ENCODE peak calls at places on chromosomes 6 and 20, in six cellular contexts. F is cardiac muscle cell, Z is mesendoderm, W is fibroblast of lung, M is tibial nerve, T is mammary epithelial cell. Y is an unnamed sample.

GRCh38 chr6:21312118-21312517 is 281.4 kb upstream of the SOX4 start:
- DNase-seq in Z (no peak), T (no peak), F (no peak), W (no peak), M (no peak), Y (no peak)

GRCh38 chr6:155227076-155227475 is 36.7 kb upstream of the CLDN20 start:
- DNase-seq in Z (peak; percentile 53), F (no peak), T (no peak), W (peak; percentile 53), M (no peak), Y (no peak)

GRCh38 chr20:46215913-46216707 is 92.2 kb downstream of the CDH22 start:
- DNase-seq in W (peak; percentile 59), T (no peak), M (no peak), F (peak; percentile 46), Z (peak; percentile 99), Y (no peak)

GRCh38 chr20:61814244-61814643 is 251.4 kb downstream of the TAF4 start:
- DNase-seq in M (no peak), W (no peak), T (no peak), F (no peak), Z (no peak), Y (no peak)

GRCh38 chr6:49142422-49143151 is 320.5 kb downstream of the MMUT start:
- DNase-seq in Z (peak; percentile 23), W (no peak), M (no peak), T (no peak), F (no peak), Y (no peak)

GRCh38 chr6:107746461-107747030 is 77.6 kb downstream of the SCML4 start:
- DNase-seq in F (no peak), T (no peak), M (no peak), Z (no peak), W (no peak), Y (no peak)

GRCh38 chr6:86276056-86276455 is 633.4 kb upstream of the SYNCRIP start:
- DNase-seq in T (no peak), M (no peak), F (no peak), W (no peak), Z (no peak), Y (no peak)

GRCh38 chr6:24253360-24253759 is 104.5 kb downstream of the DCDC2 start:
- DNase-seq in W (no peak), M (no peak), F (no peak), Z (no peak), T (no peak), Y (no peak)

GRCh38 chr20:4183361-4183760 is 168.0 kb upstream of the RNF24 start:
- DNase-seq in F (no peak), W (no peak), M (no peak), T (no peak), Z (no peak), Y (no peak)

GRCh38 chr6:18405477-18406293 is 18.5 kb downstream of the RNF144B start:
- DNase-seq in M (no peak), F (no peak), Z (peak; percentile 58), W (peak; percentile 97), T (peak; percentile 91), Y (no peak)

DNA sequence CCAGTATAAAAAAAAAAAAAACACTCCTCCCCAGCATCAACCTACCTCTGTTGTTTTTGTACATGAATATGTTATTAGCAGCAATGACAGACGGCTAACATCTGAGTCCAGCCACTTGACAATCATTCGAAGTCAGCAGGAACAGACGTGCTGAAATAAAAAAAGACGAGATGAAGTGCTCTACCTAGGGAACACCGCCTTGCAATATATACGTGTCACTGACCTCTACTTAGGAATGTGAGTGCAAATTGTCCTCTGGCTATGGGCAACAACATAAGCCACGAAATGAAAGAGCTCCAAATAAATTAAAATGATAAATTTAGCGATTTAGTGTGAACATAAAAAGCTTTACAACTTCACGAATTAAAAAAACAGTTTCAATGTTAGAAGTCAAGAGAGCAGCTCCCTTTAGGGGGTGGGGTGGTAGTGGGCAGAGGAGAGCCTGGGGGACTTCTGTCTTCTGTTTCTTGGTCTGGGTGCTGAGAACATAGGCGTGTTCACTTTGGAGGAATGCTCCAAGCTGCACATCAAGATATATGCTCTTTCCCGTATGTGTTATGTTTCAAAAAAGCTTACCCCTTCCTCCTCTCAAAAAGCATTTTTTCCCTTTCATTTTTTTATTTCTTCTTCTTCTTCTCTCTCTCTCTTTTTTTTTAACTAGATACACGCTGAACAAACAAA is 23.3 kb downstream of the EDN1 start:
- DNase-seq in F (peak; percentile 28), Z (no peak), W (no peak), T (no peak), M (no peak), Y (no peak)
- H3K4me3 ChIP-seq in F (no peak overlapping the region), Z (no peak overlapping the region), W (no peak overlapping the region), T (no peak overlapping the region), M (no peak overlapping the region), Y (no peak overlapping the region)

GRCh38 chr6:41713161-41713649 is 22.2 kb downstream of the TFEB start:
- DNase-seq in M (no peak), F (no peak), T (peak; percentile 96), W (peak; percentile 63), Z (no peak), Y (no peak)
- H3K4me1 ChIP-seq in M (no peaks in the 10 kb centered on the region), F (peaks cover 47% of the 10 kb centered on the region), T (peaks cover 51% of the 10 kb centered on the region), W (peaks cover 2% of the 10 kb centered on the region), Z (no peaks in the 10 kb centered on the region), Y (peaks cover 4% of the 10 kb centered on the region)

GRCh38 chr6:43770417-43771209 is 602 bp downstream of the VEGFA start:
- DNase-seq in F (peak; percentile 68), W (peak; percentile 61), T (peak; percentile 48), M (peak; percentile 31), Z (peak; percentile 75), Y (no peak)

GRCh38 chr6:43769526-43770416 is at the start of gene VEGFA:
- DNase-seq in M (peak; percentile 89), W (peak; percentile 83), F (peak; percentile 92), Z (peak; percentile 90), T (peak; percentile 84), Y (peak; percentile 89)

GRCh38 chr6:43768506-43768860 is 1.5 kb upstream of the VEGFA start:
- DNase-seq in M (no peak), F (no peak), Z (no peak), T (no peak), W (no peak), Y (no peak)

GRCh38 chr6:43767553-43768505 is 2.2 kb upstream of the VEGFA start:
- DNase-seq in T (no peak), Z (no peak), F (no peak), M (no peak), W (no peak), Y (no peak)

DNA sequence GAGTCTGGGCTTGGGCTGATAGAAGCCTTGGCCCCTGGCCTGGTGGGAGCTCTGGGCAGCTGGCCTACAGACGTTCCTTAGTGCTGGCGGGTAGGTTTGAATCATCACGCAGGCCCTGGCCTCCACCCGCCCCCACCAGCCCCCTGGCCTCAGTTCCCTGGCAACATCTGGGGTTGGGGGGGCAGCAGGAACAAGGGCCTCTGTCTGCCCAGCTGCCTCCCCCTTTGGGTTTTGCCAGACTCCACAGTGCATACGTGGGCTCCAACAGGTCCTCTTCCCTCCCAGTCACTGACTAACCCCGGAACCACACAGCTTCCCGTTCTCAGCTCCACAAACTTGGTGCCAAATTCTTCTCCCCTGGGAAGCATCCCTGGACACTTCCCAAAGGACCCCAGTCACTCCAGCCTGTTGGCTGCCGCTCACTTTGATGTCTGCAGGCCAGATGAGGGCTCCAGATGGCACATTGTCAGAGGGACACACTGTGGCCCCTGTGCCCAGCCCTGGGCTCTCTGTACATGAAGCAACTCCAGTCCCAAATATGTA is 957 bp upstream of the VEGFA start:
- DNase-seq in Z (no peak), F (no peak), T (no peak), W (peak; percentile 86), M (peak; percentile 42), Y (no peak)
- H3K27ac ChIP-seq in Z (no peak overlapping the region), F (no peak overlapping the region), T (no peak overlapping the region), W (peak overlapping the region; percentile 90), M (peak overlapping the region; percentile 95), Y (no peak overlapping the region)

DNA sequence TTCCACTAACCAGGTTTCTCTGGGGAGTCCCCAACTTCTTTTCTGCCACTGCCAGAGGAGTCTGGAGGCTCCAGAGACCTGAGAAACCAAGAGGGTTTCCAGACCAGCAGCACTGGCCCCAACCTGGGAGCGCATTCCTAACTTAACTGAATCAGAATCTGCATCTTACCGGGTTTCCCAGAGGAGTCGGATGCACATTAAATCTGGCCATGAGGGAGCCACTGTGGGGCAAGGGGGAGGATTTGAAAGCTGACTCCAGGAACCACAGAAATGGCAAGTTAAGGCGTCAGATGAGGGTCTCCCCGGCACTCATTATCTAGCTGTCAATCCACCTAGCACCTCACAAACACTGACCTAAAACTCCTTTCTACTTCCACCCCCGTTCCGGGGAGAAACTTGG is 36.5 kb downstream of the GTF2H5 start:
- DNase-seq in F (no peak), M (no peak), W (no peak), T (no peak), Z (no peak), Y (no peak)
- H3K4me3 ChIP-seq in F (no peak overlapping the region), M (no peak overlapping the region), W (no peak overlapping the region), T (no peak overlapping the region), Z (no peak overlapping the region), Y (no peak overlapping the region)

DNA sequence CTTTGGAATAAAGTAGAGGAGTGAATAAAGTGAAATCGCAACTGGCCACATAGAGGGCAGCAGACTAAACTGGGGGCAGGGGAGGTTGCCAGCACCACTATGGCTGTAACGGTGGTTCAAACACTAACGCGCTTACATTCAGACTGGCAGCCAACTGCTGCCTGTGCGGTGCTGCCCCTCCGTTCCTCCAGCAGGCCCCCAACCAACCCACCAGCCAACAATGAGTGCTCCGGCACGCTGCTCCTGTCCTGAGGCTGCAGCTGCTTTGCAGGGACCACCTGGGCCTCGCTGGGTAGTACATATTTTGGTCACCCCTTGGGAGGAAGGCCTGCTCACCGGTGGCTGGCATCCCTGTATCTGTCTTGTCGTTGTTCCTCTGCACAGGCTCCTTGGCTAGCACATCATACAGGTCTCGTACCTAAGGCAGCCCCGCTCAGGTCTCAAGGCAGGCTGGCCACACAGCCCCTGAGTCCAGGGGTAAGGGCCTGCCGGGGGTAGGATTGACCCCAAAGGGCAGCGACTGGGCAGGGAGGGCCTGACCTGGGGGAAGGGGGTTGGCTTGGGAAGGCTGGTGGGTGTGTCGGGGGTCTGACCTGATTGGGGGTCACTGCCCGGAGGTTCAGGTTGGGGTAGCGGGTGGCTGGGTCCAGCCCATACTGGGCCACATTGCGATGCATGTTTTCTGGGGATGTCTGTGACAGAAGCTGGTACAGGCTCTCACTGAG is 6.3 kb downstream of the MICAL1 start:
- DNase-seq in F (no peak), W (no peak), M (no peak), T (no peak), Z (no peak), Y (no peak)
- H3K4me1 ChIP-seq in F (no peaks in the 10 kb centered on the region), W (peaks cover under 1% of the 10 kb centered on the region), M (no peaks in the 10 kb centered on the region), T (peaks cover 3% of the 10 kb centered on the region), Z (no peaks in the 10 kb centered on the region), Y (peaks cover 27% of the 10 kb centered on the region)

Y was measured in naive thymus-derived CD4-positive, alpha-beta T cell.